ENCODE peak calls at places on chromosomes 5 and 9, in four cellular contexts. One of them, this sample, is unnamed.

GRCh38 chr5:54651482-54652076 is 134.0 kb downstream of the SNX18 start:
- DNase-seq in stimulated activated CD8-positive, alpha-beta memory T cell treated with anti-CD3 and anti-CD28 coated beads, Interleukin-15, amount 100 ng/mL, for 48 hours: no peak
- DNase-seq in stimulated activated CD4-positive, alpha-beta T cell treated with anti-CD3 and anti-CD28 coated beads, Interleukin-2, amount 100 ng/mL, for 24 hours: no peak
- DNase-seq in mesothelial cell of epicardium: peak; percentile 41
- DNase-seq in this sample: no peak

GRCh38 chr9:10649076-10649475 is 36.3 kb upstream of the PTPRD start:
- DNase-seq in stimulated activated CD8-positive, alpha-beta memory T cell treated with anti-CD3 and anti-CD28 coated beads, Interleukin-15, amount 100 ng/mL, for 48 hours: no peak
- DNase-seq in mesothelial cell of epicardium: no peak
- DNase-seq in stimulated activated CD4-positive, alpha-beta T cell treated with anti-CD3 and anti-CD28 coated beads, Interleukin-2, amount 100 ng/mL, for 24 hours: no peak
- DNase-seq in this sample: no peak

GRCh38 chr9:133738039-133738805 is at the start of gene SARDH:
- DNase-seq in mesothelial cell of epicardium: no peak
- DNase-seq in stimulated activated CD4-positive, alpha-beta T cell treated with anti-CD3 and anti-CD28 coated beads, Interleukin-2, amount 100 ng/mL, for 24 hours: peak; percentile 39
- DNase-seq in stimulated activated CD8-positive, alpha-beta memory T cell treated with anti-CD3 and anti-CD28 coated beads, Interleukin-15, amount 100 ng/mL, for 48 hours: peak; percentile 40
- DNase-seq in this sample: no peak

GRCh38 chr5:994821-995220 is 13.8 kb upstream of the NKD2 start:
- DNase-seq in mesothelial cell of epicardium: no peak
- DNase-seq in stimulated activated CD8-positive, alpha-beta memory T cell treated with anti-CD3 and anti-CD28 coated beads, Interleukin-15, amount 100 ng/mL, for 48 hours: no peak
- DNase-seq in stimulated activated CD4-positive, alpha-beta T cell treated with anti-CD3 and anti-CD28 coated beads, Interleukin-2, amount 100 ng/mL, for 24 hours: no peak
- DNase-seq in this sample: no peak

GRCh38 chr5:154761062-154761740 is 6.0 kb downstream of the LARP1 start:
- DNase-seq in stimulated activated CD4-positive, alpha-beta T cell treated with anti-CD3 and anti-CD28 coated beads, Interleukin-2, amount 100 ng/mL, for 24 hours: no peak
- DNase-seq in mesothelial cell of epicardium: no peak
- DNase-seq in stimulated activated CD8-positive, alpha-beta memory T cell treated with anti-CD3 and anti-CD28 coated beads, Interleukin-15, amount 100 ng/mL, for 48 hours: no peak
- DNase-seq in this sample: peak; percentile 23

GRCh38 chr9:105242557-105242956 is 1.9 kb upstream of the SLC44A1 start:
- DNase-seq in mesothelial cell of epicardium: no peak
- DNase-seq in stimulated activated CD4-positive, alpha-beta T cell treated with anti-CD3 and anti-CD28 coated beads, Interleukin-2, amount 100 ng/mL, for 24 hours: no peak
- DNase-seq in stimulated activated CD8-positive, alpha-beta memory T cell treated with anti-CD3 and anti-CD28 coated beads, Interleukin-15, amount 100 ng/mL, for 48 hours: no peak
- DNase-seq in this sample: no peak

GRCh38 chr9:122096620-122097415 is 3.7 kb upstream of the TTLL11 start:
- DNase-seq in mesothelial cell of epicardium: no peak
- DNase-seq in stimulated activated CD4-positive, alpha-beta T cell treated with anti-CD3 and anti-CD28 coated beads, Interleukin-2, amount 100 ng/mL, for 24 hours: no peak
- DNase-seq in stimulated activated CD8-positive, alpha-beta memory T cell treated with anti-CD3 and anti-CD28 coated beads, Interleukin-15, amount 100 ng/mL, for 48 hours: no peak
- DNase-seq in this sample: no peak

GRCh38 chr5:110463116-110463515 is 263.4 kb downstream of the TMEM232 start:
- DNase-seq in stimulated activated CD4-positive, alpha-beta T cell treated with anti-CD3 and anti-CD28 coated beads, Interleukin-2, amount 100 ng/mL, for 24 hours: no peak
- DNase-seq in mesothelial cell of epicardium: no peak
- DNase-seq in stimulated activated CD8-positive, alpha-beta memory T cell treated with anti-CD3 and anti-CD28 coated beads, Interleukin-15, amount 100 ng/mL, for 48 hours: no peak
- DNase-seq in this sample: no peak

GRCh38 chr5:150158170-150158949 is 2.7 kb upstream of the PDGFRB start:
- DNase-seq in stimulated activated CD4-positive, alpha-beta T cell treated with anti-CD3 and anti-CD28 coated beads, Interleukin-2, amount 100 ng/mL, for 24 hours: no peak
- DNase-seq in stimulated activated CD8-positive, alpha-beta memory T cell treated with anti-CD3 and anti-CD28 coated beads, Interleukin-15, amount 100 ng/mL, for 48 hours: no peak
- DNase-seq in mesothelial cell of epicardium: no peak
- DNase-seq in this sample: no peak

GRCh38 chr9:120761011-120761410 is 32.2 kb downstream of the FBXW2 start:
- DNase-seq in mesothelial cell of epicardium: no peak
- DNase-seq in stimulated activated CD8-positive, alpha-beta memory T cell treated with anti-CD3 and anti-CD28 coated beads, Interleukin-15, amount 100 ng/mL, for 48 hours: no peak
- DNase-seq in stimulated activated CD4-positive, alpha-beta T cell treated with anti-CD3 and anti-CD28 coated beads, Interleukin-2, amount 100 ng/mL, for 24 hours: no peak
- DNase-seq in this sample: no peak

GRCh38 chr9:129998491-129999122 is 44.4 kb downstream of the FNBP1 start:
- DNase-seq in mesothelial cell of epicardium: no peak
- DNase-seq in stimulated activated CD8-positive, alpha-beta memory T cell treated with anti-CD3 and anti-CD28 coated beads, Interleukin-15, amount 100 ng/mL, for 48 hours: no peak
- DNase-seq in stimulated activated CD4-positive, alpha-beta T cell treated with anti-CD3 and anti-CD28 coated beads, Interleukin-2, amount 100 ng/mL, for 24 hours: peak; percentile 54
- DNase-seq in this sample: no peak

GRCh38 chr5:89437450-89438435 is 554.8 kb upstream of the MEF2C start:
- DNase-seq in stimulated activated CD4-positive, alpha-beta T cell treated with anti-CD3 and anti-CD28 coated beads, Interleukin-2, amount 100 ng/mL, for 24 hours: no peak
- DNase-seq in stimulated activated CD8-positive, alpha-beta memory T cell treated with anti-CD3 and anti-CD28 coated beads, Interleukin-15, amount 100 ng/mL, for 48 hours: no peak
- DNase-seq in mesothelial cell of epicardium: no peak
- DNase-seq in this sample: no peak

GRCh38 chr5:159805021-159805420 is 111.3 kb upstream of the ADRA1B start:
- DNase-seq in stimulated activated CD4-positive, alpha-beta T cell treated with anti-CD3 and anti-CD28 coated beads, Interleukin-2, amount 100 ng/mL, for 24 hours: no peak
- DNase-seq in mesothelial cell of epicardium: no peak
- DNase-seq in stimulated activated CD8-positive, alpha-beta memory T cell treated with anti-CD3 and anti-CD28 coated beads, Interleukin-15, amount 100 ng/mL, for 48 hours: no peak
- DNase-seq in this sample: no peak

This sample was measured in activated CD4-positive, alpha-beta memory T cell treated with anti-CD3 and anti-CD28 coated beads, Interleukin-2, amount 10 ng/mL, durations not matched to agents 7 days and 5 days.